ENCODE peak calls at places on chromosomes 5 and 9, in four cellular contexts. G, E, L and Y are unnamed samples.

GRCh38 chr5:68396722-68397121 is 181.2 kb downstream of the PIK3R1 start:
- DNase-seq in E (no peak), L (peak), G (no peak), Y (peak)

GRCh38 chr5:19370655-19371386 is 617.2 kb downstream of the CDH18 start:
- DNase-seq in E (no peak), G (no peak), L (no peak), Y (no peak)

GRCh38 chr5:759111-759741 is 25.3 kb downstream of the ZDHHC11B start:
- DNase-seq in G (no peak), L (peak), E (no peak), Y (peak)

GRCh38 chr5:164742025-164742424 is 1236.6 kb downstream of the MAT2B start:
- DNase-seq in E (no peak), L (no peak), G (no peak), Y (no peak)

GRCh38 chr5:80668016-80668969 is 13.5 kb upstream of the DHFR start:
- DNase-seq in L (peak), G (no peak), E (no peak), Y (no peak)

GRCh38 chr9:97437151-97437550 is 25.3 kb downstream of the TDRD7 start:
- DNase-seq in E (no peak), L (no peak), G (no peak), Y (no peak)

GRCh38 chr9:117092582-117092981 is 322.3 kb downstream of the ASTN2 start:
- DNase-seq in G (no peak), E (peak), L (no peak), Y (peak)

GRCh38 chr5:160165137-160166068 is 46.2 kb upstream of the PWWP2A start:
- DNase-seq in L (peak), E (peak), G (peak), Y (peak)

GRCh38 chr9:14089051-14089798 is 224.7 kb downstream of the NFIB start:
- DNase-seq in E (no peak), L (no peak), G (no peak), Y (no peak)

GRCh38 chr9:128123451-128124080 is 4.0 kb downstream of the PTGES2 start:
- DNase-seq in E (no peak), L (no peak), G (no peak), Y (no peak)

GRCh38 chr5:169521366-169521983 is 62.1 kb upstream of the SPDL1 start:
- DNase-seq in L (no peak), E (no peak), G (no peak), Y (no peak)

GRCh38 chr5:33936381-33937016 is at the start of gene RXFP3:
- DNase-seq in E (peak), L (no peak), G (peak), Y (no peak)

GRCh38 chr5:180830253-180831138 is 27.9 kb upstream of the MGAT1 start:
- DNase-seq in G (peak), L (no peak), E (peak), Y (peak)

GRCh38 chr9:91766301-91766700 is 183.7 kb downstream of the ROR2 start:
- DNase-seq in E (no peak), G (no peak), L (no peak), Y (no peak)

GRCh38 chr9:100098241-100098886 is 436 bp downstream of the ERP44 start:
- DNase-seq in L (peak), G (peak), E (peak), Y (peak)

GRCh38 chr9:13513710-13514444 is 234.4 kb upstream of the MPDZ start:
- DNase-seq in E (no peak), G (peak), L (no peak), Y (no peak)

GRCh38 chr5:146359836-146360235 is 21.2 kb downstream of the POU4F3 start:
- DNase-seq in G (no peak), E (no peak), L (no peak), Y (no peak)

GRCh38 chr9:581673-582497 is 259.6 kb upstream of the DMRT1 start:
- DNase-seq in L (peak), E (no peak), G (peak), Y (peak)

GRCh38 chr5:38338455-38338854 is 80.1 kb downstream of the EGFLAM start:
- DNase-seq in E (no peak), L (peak), G (no peak), Y (no peak)

GRCh38 chr5:151696470-151697061 is 9.9 kb upstream of the SPARC start:
- DNase-seq in E (peak), G (peak), L (no peak), Y (no peak)

GRCh38 chr5:32059779-32060178 is 114.3 kb downstream of the GOLPH3 start:
- DNase-seq in G (no peak), L (no peak), E (no peak), Y (peak)

GRCh38 chr9:134066546-134066922 is 1.3 kb downstream of the BRD3 start:
- DNase-seq in G (no peak), L (no peak), E (peak), Y (no peak)

GRCh38 chr5:10789021-10789420 is 28.0 kb upstream of the DAP start:
- DNase-seq in G (no peak), L (no peak), E (peak), Y (no peak)

GRCh38 chr5:150672237-150672883 is 11.3 kb downstream of the MYOZ3 start:
- DNase-seq in E (no peak), G (peak), L (no peak), Y (no peak)

GRCh38 chr9:84266087-84266561 is 74.4 kb downstream of the SLC28A3 start:
- DNase-seq in E (no peak), L (peak), G (no peak), Y (peak)

GRCh38 chr5:110377411-110378392 is 348.8 kb downstream of the TMEM232 start:
- DNase-seq in G (no peak), E (peak), L (no peak), Y (no peak)

GRCh38 chr5:107887587-107887986 is 216.8 kb upstream of the EFNA5 start:
- DNase-seq in L (no peak), G (no peak), E (no peak), Y (no peak)

GRCh38 chr5:99141534-99142135 is 212.8 kb upstream of the CHD1 start:
- DNase-seq in G (no peak), E (no peak), L (no peak), Y (no peak)

GRCh38 chr5:93574041-93574938 is 6.7 kb downstream of the NR2F1-AS1 start:
- DNase-seq in L (no peak), E (no peak), G (no peak), Y (no peak)

GRCh38 chr5:134466241-134467069 is 54.8 kb upstream of the CDKN2AIPNL start:
- DNase-seq in L (peak), G (peak), E (peak), Y (peak)

DNA sequence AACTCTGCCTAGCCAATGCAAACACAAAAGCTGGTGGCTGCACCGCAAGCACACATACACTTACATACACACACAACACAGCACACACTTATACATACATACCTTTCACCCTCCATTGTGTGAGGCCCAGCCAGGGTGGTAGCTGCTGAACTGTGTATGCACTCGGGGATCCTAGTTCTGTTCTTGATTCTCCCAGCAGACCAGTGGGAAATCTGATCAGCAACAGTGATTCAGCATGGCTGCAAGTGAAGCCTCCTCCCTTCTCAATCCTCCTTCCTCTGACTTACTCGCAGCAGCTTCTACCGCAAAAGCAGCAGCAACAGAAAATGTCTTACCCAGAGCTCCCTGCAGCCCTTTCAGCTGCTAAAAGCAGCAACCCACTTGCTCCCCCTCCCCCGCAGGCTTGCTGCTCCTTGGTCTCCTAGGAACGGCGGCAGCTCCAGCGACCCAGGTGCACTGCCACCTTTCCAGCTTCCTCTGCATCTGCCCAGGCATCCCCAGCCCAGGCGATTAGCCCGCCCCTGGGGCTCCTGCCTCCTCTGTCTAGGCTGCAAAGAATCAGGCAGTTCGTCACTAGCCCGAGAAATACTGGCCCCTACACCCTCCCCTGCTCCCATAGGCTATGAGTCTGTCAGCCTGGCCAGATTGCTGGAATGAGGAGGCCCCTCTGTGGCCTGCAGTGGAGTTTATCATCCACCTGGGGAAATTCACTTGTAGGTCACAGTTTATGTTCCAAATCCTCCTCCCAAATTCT is at the start of gene KLHL3:
- DNase-seq in L (peak), E (peak), G (peak), Y (no peak)
- TF ChIP-seq MAFK in L (no peak), E (no peak), G (no peak), Y (no peak)

GRCh38 chr9:21357479-21358290 is 7.0 kb upstream of the IFNA6 start:
- DNase-seq in L (no peak), E (no peak), G (no peak), Y (no peak)
- TF ChIP-seq MAFK in L (no peak), E (no peak), G (no peak), Y (no peak)

DNA sequence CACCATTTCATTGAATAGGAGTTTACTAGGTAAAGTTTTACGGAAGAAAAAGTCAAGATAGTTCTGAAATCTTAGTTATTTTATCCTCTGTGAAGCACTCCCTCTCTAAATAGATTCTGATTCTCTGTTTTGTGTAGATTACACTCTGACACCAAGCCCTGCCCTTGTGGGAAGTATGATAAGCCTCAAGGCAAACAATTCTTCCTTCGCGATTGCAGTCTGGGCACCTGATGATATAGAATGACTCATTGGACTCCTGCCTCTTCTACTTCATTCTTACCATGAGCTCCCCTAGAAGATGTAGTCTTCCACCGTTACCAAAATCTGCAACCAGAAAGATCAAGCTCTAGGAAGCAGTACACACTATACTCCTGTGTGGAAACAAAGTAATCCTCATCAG is 626.9 kb upstream of the PTGER4 start:
- DNase-seq in E (no peak), G (no peak), L (no peak), Y (peak)
- TF ChIP-seq MAFK in E (no peak), G (no peak), L (no peak), Y (no peak)

GRCh38 chr9:69933445-69933844 is 110.2 kb upstream of the MAMDC2 start:
- DNase-seq in E (no peak), L (no peak), G (no peak), Y (no peak)
- TF ChIP-seq MAFK in E (no peak), L (no peak), G (no peak), Y (no peak)

DNA sequence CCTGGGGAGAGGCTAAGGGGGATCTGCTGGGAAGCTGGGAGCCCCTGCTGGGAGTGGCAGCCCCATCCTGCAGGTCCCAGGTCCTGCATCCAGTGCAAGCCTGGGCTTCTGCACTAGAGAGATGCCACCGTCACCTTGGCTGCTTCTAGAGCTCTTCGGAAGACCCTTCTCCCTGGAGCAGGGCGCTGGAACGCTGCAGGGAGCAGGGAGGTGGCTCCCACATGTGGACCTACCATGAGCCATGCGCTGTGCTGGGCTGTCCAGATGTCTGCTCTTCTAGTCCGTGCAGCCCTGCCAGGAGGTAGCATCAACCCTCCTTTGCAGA is 90.9 kb upstream of the PHYKPL start:
- DNase-seq in G (peak), L (no peak), E (no peak), Y (no peak)
- TF ChIP-seq MAFK in G (no peak), L (no peak), E (no peak), Y (no peak)

DNA sequence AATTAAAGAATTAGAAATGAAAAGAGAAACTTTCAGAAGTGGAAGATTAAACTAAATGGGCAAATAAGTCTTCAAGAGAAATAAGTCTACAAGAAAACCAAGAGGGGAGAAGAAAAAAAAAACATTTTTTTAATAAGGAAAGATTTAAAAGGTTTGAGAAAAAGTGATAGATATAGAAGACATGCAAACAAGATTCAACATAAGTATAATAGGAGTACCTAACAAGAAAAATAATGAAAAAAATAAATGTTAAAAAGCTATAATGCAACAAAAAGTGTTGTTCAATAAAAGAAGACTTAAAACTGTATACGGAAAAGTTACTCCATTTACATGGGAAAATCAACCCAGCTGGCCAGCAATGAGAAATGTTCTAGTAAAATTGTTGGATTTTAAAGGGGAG is 42.6 kb downstream of the PTPDC1 start:
- DNase-seq in E (no peak), G (no peak), L (no peak), Y (no peak)
- TF ChIP-seq MAFK in E (no peak), G (no peak), L (no peak), Y (no peak)

GRCh38 chr5:51810592-51810991 is 427.3 kb downstream of the ISL1 start:
- DNase-seq in G (no peak), E (no peak), L (no peak), Y (no peak)
- TF ChIP-seq MAFK in G (no peak), E (no peak), L (no peak), Y (no peak)

DNA sequence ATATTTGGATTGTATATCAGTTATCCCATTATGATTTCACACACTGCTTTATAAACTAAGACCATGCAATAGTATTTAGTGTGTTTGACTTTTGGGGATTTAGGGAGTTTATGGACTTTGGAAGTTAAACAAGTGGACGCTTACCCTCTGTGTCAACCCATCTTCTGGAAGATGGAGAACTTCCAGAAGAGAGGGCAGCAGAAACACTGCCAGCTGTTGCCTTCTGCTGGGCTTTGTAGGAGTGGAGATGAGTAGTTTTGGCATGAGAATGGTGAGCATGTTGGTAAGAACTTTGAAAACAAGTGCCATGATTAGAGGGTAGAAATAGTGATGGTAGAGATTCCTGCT is 2.2 kb downstream of the DNAJC25 start:
- DNase-seq in G (no peak), L (no peak), E (no peak), Y (no peak)
- TF ChIP-seq MAFK in G (no peak), L (no peak), E (no peak), Y (no peak)

DNA sequence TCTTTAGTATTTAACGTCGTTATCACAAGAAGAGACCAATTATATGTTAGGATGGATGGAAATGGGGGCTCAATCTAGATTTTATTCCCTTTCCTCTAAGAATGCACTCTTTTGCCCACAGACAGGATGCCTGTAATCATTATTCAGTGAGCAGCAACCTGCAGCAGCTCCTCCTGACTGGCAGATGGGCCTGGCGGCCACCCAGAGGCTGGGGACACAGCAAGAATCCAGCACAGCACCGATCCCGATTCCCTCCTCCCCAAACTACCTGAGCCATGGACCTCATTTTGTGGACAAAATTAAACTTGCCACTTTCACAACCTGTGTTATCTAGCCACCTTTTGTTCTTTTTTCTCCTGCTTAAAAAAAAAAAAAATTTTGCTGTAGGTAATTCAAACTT is 101.0 kb downstream of the USP20 start:
- DNase-seq in L (no peak), E (no peak), G (no peak), Y (no peak)
- TF ChIP-seq MAFK in L (no peak), E (no peak), G (no peak), Y (no peak)

GRCh38 chr9:32677931-32678330 is 42.5 kb upstream of the TAF1L start:
- DNase-seq in E (no peak), G (no peak), L (no peak), Y (no peak)

GRCh38 chr9:32671333-32671732 is 35.9 kb upstream of the TAF1L start:
- DNase-seq in L (no peak), G (no peak), E (no peak), Y (no peak)

DNA sequence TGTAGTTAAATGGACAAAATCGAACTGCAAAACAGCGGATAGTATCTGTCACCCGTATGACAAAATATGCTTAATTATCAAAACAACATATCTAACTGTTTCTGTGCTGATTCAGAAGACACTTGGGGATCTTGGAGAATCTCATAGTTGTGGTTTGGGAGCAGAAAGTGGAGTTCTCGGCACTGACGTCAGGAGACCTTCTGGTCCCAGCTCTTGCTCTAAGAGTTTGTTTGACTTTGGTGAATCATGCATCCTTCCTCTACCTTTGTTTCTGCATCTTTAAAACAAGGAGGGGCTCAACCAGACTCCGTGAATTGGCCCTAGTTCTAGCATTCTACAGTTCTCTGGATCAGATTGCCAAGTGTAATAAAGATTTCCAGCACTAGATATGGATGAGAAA is 37.0 kb upstream of the TAF1L start:
- DNase-seq in E (peak), L (no peak), G (no peak), Y (peak)
- TF ChIP-seq MAFK in E (no peak), L (no peak), G (no peak), Y (peak)